ENCODE peak calls at places on chromosome 9, in eight cellular contexts. H is brain microvascular endothelial cell, Z is type B pancreatic cell, V is RCC 7860, Y is AG20443, G is NCI-H2081, N is tibial nerve, Q is left ventricle myocardium inferior. O is an unnamed sample.

GRCh38 chr9:8251566-8251965 is 452.0 kb upstream of the DMAC1 start:
- DNase-seq in Y (no peak), H (no peak), Z (no peak), N (no peak), G (no peak), V (no peak), Q (no peak), O (no peak)

GRCh38 chr9:130327070-130327780 is 61.7 kb downstream of the HMCN2 start:
- DNase-seq in Q (no peak), G (no peak), V (no peak), Y (no peak), N (no peak), H (no peak), Z (no peak), O (no peak)

GRCh38 chr9:129322641-129323375 is 144.7 kb upstream of the IER5L start:
- DNase-seq in G (no peak), Y (no peak), N (no peak), Z (no peak), Q (no peak), V (no peak), H (no peak), O (no peak)

GRCh38 chr9:108515856-108516255 is 339.9 kb downstream of the ACTL7B start:
- DNase-seq in N (no peak), H (no peak), Z (no peak), Q (no peak), G (no peak), Y (no peak), V (no peak), O (no peak)

GRCh38 chr9:20376780-20377179 is 245.5 kb downstream of the MLLT3 start:
- DNase-seq in Z (no peak), Q (no peak), G (no peak), V (no peak), H (no peak), Y (no peak), N (no peak), O (no peak)

GRCh38 chr9:93136011-93136440 is 2.0 kb upstream of the NINJ1 start:
- DNase-seq in Q (no peak), G (peak), V (no peak), Z (no peak), N (no peak), Y (peak), H (peak), O (peak)

GRCh38 chr9:26706223-26706622 is 186.4 kb downstream of the CAAP1 start:
- DNase-seq in H (no peak), Y (no peak), V (no peak), N (no peak), Z (no peak), Q (no peak), G (no peak), O (no peak)

GRCh38 chr9:91795500-91796241 is 154.4 kb downstream of the ROR2 start:
- DNase-seq in Y (no peak), H (no peak), V (peak), Z (no peak), G (peak), N (no peak), Q (no peak), O (no peak)

GRCh38 chr9:88748566-88749238 is 213.7 kb downstream of the NXNL2 start:
- DNase-seq in Q (peak), Z (no peak), H (peak), N (peak), V (no peak), G (no peak), Y (peak), O (no peak)

GRCh38 chr9:136762915-136763648 is 1.2 kb downstream of the LCN15 start:
- DNase-seq in Z (no peak), V (no peak), Y (peak), G (no peak), Q (peak), N (no peak), H (no peak), O (peak)

GRCh38 chr9:110081395-110081794 is 126.6 kb downstream of the C9orf152 start:
- DNase-seq in G (no peak), Y (peak), Z (no peak), Q (no peak), N (no peak), H (peak), V (peak), O (no peak)

GRCh38 chr9:98706651-98707103 is 2.1 kb downstream of the GABBR2 start:
- DNase-seq in Z (no peak), G (peak), H (peak), Q (no peak), Y (peak), N (no peak), V (no peak), O (peak)